ENCODE peak calls at places on chromosomes 6 and 20, in seven cellular contexts. B, I, N, Q, J, G and L are unnamed samples.

GRCh38 chr20:47561175-47561574 is 59.5 kb downstream of the NCOA3 start:
- DNase-seq in I (peak; percentile 35), Q (no peak), G (no peak), B (no peak), N (no peak), J (no peak), L (no peak)

GRCh38 chr6:34239893-34240292 is 3.2 kb downstream of the HMGA1 start:
- DNase-seq in J (no peak), N (no peak), G (peak; percentile 22), I (no peak), Q (no peak), B (no peak), L (no peak)

GRCh38 chr6:53802582-53802981 is 7.8 kb downstream of the LRRC1 start:
- DNase-seq in B (no peak), N (no peak), I (no peak), J (no peak), Q (no peak), G (no peak), L (no peak)

GRCh38 chr6:85364354-85364753 is 85.5 kb upstream of the NT5E start:
- DNase-seq in Q (peak; percentile 83), J (no peak), N (no peak), G (no peak), B (no peak), I (peak; percentile 74), L (no peak)

GRCh38 chr6:47651505-47651944 is 46.9 kb upstream of the ADGRF4 start:
- DNase-seq in G (no peak), J (no peak), I (peak; percentile 43), N (no peak), B (no peak), Q (peak; percentile 52), L (no peak)

GRCh38 chr6:23591761-23592160 is 534.3 kb upstream of the NRSN1 start:
- DNase-seq in B (no peak), J (no peak), N (no peak), Q (no peak), I (no peak), G (no peak), L (no peak)

GRCh38 chr6:4220619-4221018 is 85.2 kb upstream of the ECI2 start:
- DNase-seq in Q (no peak), G (no peak), N (no peak), B (no peak), I (no peak), J (no peak), L (no peak)

GRCh38 chr20:36569847-36570429 is 3.5 kb upstream of the TGIF2 start:
- DNase-seq in Q (no peak), B (no peak), N (no peak), G (no peak), I (peak; percentile 58), J (no peak), L (no peak)

GRCh38 chr20:32509639-32510066 is 75.5 kb downstream of the NOL4L start:
- DNase-seq in G (no peak), Q (no peak), N (no peak), B (no peak), I (no peak), J (no peak), L (no peak)

GRCh38 chr6:155248021-155249001 is 15.5 kb upstream of the CLDN20 start:
- DNase-seq in G (no peak), J (no peak), I (peak; percentile 78), N (peak; percentile 36), Q (peak; percentile 81), B (peak; percentile 23), L (no peak)

GRCh38 chr6:45922728-45923351 is 92.8 kb downstream of the CLIC5 start:
- DNase-seq in G (peak; percentile 85), N (no peak), Q (peak; percentile 41), I (peak; percentile 80), B (peak; percentile 59), J (no peak), L (peak; percentile 59)

GRCh38 chr6:26250806-26251075 is 114.3 kb upstream of the BTN3A2 start:
- DNase-seq in I (no peak), G (no peak), N (no peak), B (no peak), Q (no peak), J (no peak), L (no peak)

GRCh38 chr20:652611-653109 is 340 bp downstream of the SRXN1 start:
- DNase-seq in I (peak; percentile 31), J (no peak), Q (no peak), B (no peak), N (no peak), G (peak; percentile 89), L (no peak)

GRCh38 chr6:90295854-90296345 is 743 bp downstream of the BACH2 start:
- DNase-seq in N (no peak), I (peak; percentile 70), G (peak; percentile 90), J (peak; percentile 79), B (peak; percentile 62), Q (no peak), L (no peak)

GRCh38 chr6:116057766-116058165 is 2.9 kb downstream of the FRK start:
- DNase-seq in N (no peak), Q (no peak), J (no peak), G (no peak), B (no peak), I (no peak), L (no peak)

GRCh38 chr20:6142348-6142993 is 19.6 kb upstream of the FERMT1 start:
- DNase-seq in J (no peak), B (peak; percentile 64), N (peak; percentile 9), I (peak; percentile 62), Q (no peak), G (no peak), L (peak; percentile 40)

GRCh38 chr6:91098006-91098405 is 511.1 kb upstream of the MAP3K7 start:
- DNase-seq in G (no peak), N (no peak), Q (no peak), J (no peak), B (no peak), I (peak; percentile 13), L (no peak)

GRCh38 chr6:148492654-148493290 is 150.1 kb downstream of the SASH1 start:
- DNase-seq in B (no peak), I (no peak), N (no peak), Q (no peak), J (no peak), G (no peak), L (no peak)

DNA sequence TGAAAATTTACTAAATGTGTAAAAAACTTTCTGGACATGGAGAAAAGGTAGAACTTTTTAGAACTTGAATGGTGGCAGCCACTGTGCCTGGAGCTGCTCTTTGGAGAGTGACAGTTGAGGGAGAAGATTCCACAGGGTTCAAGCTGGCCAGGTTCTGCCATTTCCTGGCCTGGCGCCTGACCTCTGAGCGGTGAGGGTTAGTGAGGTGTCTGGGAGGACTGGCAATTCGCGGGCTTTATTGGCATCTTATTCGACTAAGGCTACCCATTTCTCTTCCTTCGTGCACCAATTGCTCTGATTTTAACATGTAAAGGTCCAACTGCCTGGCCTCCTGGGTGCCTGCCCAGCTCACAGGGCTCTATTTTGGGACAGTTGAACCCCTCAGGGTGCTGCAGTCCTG is 2.4 kb downstream of the SNAI1 start:
- DNase-seq in Q (peak; percentile 32), N (no peak), I (no peak), G (no peak), J (no peak), B (no peak), L (no peak)
- H3K4me3 ChIP-seq in Q (no peak overlapping the region), N (no peak overlapping the region), I (peak overlapping the region; percentile 97), G (peak overlapping the region; percentile 44), J (peak overlapping the region; percentile 83), B (no peak overlapping the region), L (no peak overlapping the region)

DNA sequence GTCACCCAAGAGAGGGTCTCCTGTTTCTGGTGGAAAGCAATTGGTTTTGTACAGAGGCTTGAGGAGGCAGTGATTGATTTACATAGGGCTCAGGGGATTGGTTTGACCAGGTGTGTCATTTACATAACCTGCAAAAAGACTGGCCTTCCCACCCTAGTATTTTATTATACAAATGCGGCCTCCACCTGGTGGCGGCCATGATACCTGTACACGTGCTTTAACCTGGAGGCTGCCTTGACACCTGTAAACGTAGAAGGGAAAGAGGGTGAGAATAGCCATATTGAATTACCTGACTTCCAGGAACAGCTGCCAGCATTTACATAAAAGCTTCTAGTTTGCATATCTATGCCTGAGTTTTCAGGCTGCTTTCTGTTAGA is 48.7 kb downstream of the HLA-DPB1 start:
- DNase-seq in G (no peak), B (no peak), N (no peak), I (no peak), J (no peak), Q (no peak), L (no peak)
- H3K4me3 ChIP-seq in G (no peak overlapping the region), B (no peak overlapping the region), N (no peak overlapping the region), I (no peak overlapping the region), J (no peak overlapping the region), Q (no peak overlapping the region), L (no peak overlapping the region)

DNA sequence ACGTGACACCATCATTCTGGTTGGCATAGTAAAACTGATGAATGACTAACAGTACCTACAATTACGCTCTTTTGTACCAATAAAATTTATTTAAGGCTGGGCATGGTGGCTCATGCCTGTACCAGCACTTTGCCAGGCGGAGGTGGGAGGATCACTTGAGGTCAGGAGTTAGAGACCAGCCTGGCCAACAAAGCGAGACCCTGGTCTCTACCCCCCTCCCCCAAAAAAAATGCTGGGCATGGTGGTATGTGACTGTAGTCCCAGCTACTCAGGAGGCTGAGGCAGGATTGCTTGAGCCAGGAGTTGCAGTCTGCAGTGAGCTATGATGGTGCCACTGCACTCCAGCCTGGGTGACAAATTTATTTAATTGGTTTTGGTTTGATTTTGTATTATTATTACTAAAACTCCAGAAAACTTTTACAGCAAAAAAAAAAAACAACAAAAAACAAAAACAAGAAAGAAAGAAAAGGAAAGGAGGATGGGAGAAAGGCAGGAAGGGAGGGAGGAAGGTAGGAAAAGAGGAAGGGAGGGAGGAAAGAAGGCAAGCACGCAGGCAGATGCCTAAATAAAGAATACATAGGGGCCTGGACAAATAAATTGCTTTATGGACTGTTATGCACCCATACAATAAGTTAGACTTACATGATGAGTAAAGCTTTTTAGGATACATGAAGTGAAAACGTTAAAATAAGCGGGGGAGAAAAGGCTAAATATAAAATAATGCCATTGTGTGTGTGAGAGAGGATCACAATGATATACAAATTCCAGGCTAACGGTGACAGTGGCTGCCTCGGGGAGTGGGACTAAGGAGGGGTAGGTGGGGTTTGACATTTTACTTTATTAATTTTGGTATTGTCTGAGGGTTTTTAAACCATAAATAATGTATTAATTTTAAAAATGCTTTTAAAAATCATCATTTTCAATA is 682 bp upstream of the ZSCAN9 start:
- DNase-seq in I (no peak), B (no peak), G (no peak), N (no peak), J (no peak), Q (no peak), L (no peak)
- H3K4me3 ChIP-seq in I (peak overlapping the region; percentile 91), B (peak overlapping the region; percentile 86), G (peak overlapping the region; percentile 58), N (peak overlapping the region; percentile 89), J (peak overlapping the region; percentile 88), Q (peak overlapping the region; percentile 79), L (peak overlapping the region; percentile 92)

GRCh38 chr6:151804585-151805285 is 2.7 kb upstream of the ESR1 start:
- DNase-seq in G (no peak), N (no peak), I (no peak), Q (no peak), B (no peak), J (no peak), L (no peak)

GRCh38 chr6:151803743-151804142 is 3.7 kb upstream of the ESR1 start:
- DNase-seq in B (no peak), Q (no peak), N (no peak), J (no peak), G (no peak), I (no peak), L (no peak)

GRCh38 chr6:151807513-151808330 is at the start of gene ESR1:
- DNase-seq in B (no peak), G (peak; percentile 76), I (no peak), N (no peak), Q (no peak), J (no peak), L (peak; percentile 15)

GRCh38 chr6:151806757-151807512 is 547 bp upstream of the ESR1 start:
- DNase-seq in I (peak; percentile 11), G (no peak), J (no peak), Q (no peak), N (no peak), B (no peak), L (no peak)

GRCh38 chr6:151805286-151805840 is 2.1 kb upstream of the ESR1 start:
- DNase-seq in I (no peak), G (no peak), B (no peak), Q (no peak), J (no peak), N (no peak), L (no peak)
- H3K4me3 ChIP-seq in I (no peak overlapping the region), G (no peak overlapping the region), B (no peak overlapping the region), Q (no peak overlapping the region), J (peak overlapping the region; percentile 63), N (no peak overlapping the region), L (no peak overlapping the region)